ENCODE peak calls at places on chromosomes 11 and 22, in five cellular contexts. P is HCT116, Q is HepG2, E is K562, Y is H1. H is an unnamed sample.

GRCh38 chr11:64324692-64325469 is 7.0 kb downstream of the PRDX5 start:
- DNase-seq in P (no peak), Q (no peak), E (no peak), Y (no peak), H (no peak)

GRCh38 chr11:34565417-34566208 is 52.0 kb upstream of the ELF5 start:
- DNase-seq in P (peak; percentile 32), Q (peak; percentile 34), E (peak; percentile 52), Y (no peak), H (no peak)

GRCh38 chr11:114079406-114080072 is 20.0 kb downstream of the ZBTB16 start:
- DNase-seq in P (no peak), Q (no peak), E (no peak), Y (no peak), H (no peak)

GRCh38 chr11:638616-639323 is 1.7 kb downstream of the DRD4 start:
- DNase-seq in P (no peak), Q (no peak), E (no peak), Y (peak; percentile 63), H (no peak)

GRCh38 chr11:17852246-17852645 is 117.7 kb downstream of the KCNC1 start:
- DNase-seq in P (no peak), Q (no peak), E (no peak), Y (no peak), H (no peak)

GRCh38 chr11:119376197-119376847 is 5.2 kb downstream of the USP2 start:
- DNase-seq in P (no peak), Q (peak; percentile 88), E (no peak), Y (no peak), H (no peak)

GRCh38 chr11:1731451-1732059 is 18.8 kb downstream of the IFITM10 start:
- DNase-seq in P (no peak), Q (no peak), E (no peak), Y (no peak), H (no peak)

GRCh38 chr11:114060402-114061052 is 1.0 kb downstream of the ZBTB16 start:
- DNase-seq in P (no peak), Q (no peak), E (no peak), Y (peak; percentile 65), H (no peak)

GRCh38 chr11:100546714-100547113 is 140.4 kb upstream of the ARHGAP42 start:
- DNase-seq in P (peak; percentile 21), Q (no peak), E (no peak), Y (no peak), H (no peak)

GRCh38 chr11:212150-213100 is 4.9 kb downstream of the RIC8A start:
- DNase-seq in P (no peak), Q (no peak), E (no peak), Y (no peak), H (no peak)

GRCh38 chr11:102664001-102664752 is 39.0 kb upstream of the MMP20 start:
- DNase-seq in P (peak; percentile 13), Q (peak; percentile 7), E (peak; percentile 30), Y (no peak), H (no peak)

GRCh38 chr22:41417622-41418390 is 28.8 kb downstream of the TOB2 start:
- DNase-seq in P (no peak), Q (no peak), E (no peak), Y (no peak), H (no peak)

GRCh38 chr22:42639541-42640241 is 710 bp downstream of the ATP5MGL start:
- DNase-seq in P (no peak), Q (no peak), E (no peak), Y (no peak), H (no peak)

GRCh38 chr22:37166675-37167066 is 17.0 kb upstream of the IL2RB start:
- DNase-seq in P (no peak), Q (peak; percentile 42), E (peak; percentile 78), Y (peak; percentile 90), H (no peak)

GRCh38 chr11:121368504-121368903 is 75.9 kb downstream of the SC5D start:
- DNase-seq in P (no peak), Q (no peak), E (no peak), Y (no peak), H (peak; percentile 45)

GRCh38 chr22:41286639-41287091 is 678 bp upstream of the RANGAP1 start:
- DNase-seq in P (no peak), Q (peak; percentile 60), E (peak; percentile 56), Y (no peak), H (peak; percentile 39)

GRCh38 chr11:33329705-33330329 is 72.6 kb downstream of the HIPK3 start:
- DNase-seq in P (peak; percentile 48), Q (peak; percentile 50), E (peak; percentile 74), Y (no peak), H (no peak)

GRCh38 chr11:3841426-3842304 is 906 bp upstream of the RHOG start:
- DNase-seq in P (peak; percentile 68), Q (peak; percentile 79), E (peak; percentile 94), Y (no peak), H (peak; percentile 79)

GRCh38 chr11:32821517-32821916 is 8.2 kb upstream of the PRRG4 start:
- DNase-seq in P (no peak), Q (no peak), E (no peak), Y (no peak), H (no peak)

GRCh38 chr11:126764221-126764620 is 236.3 kb downstream of the KIRREL3 start:
- DNase-seq in P (no peak), Q (no peak), E (peak; percentile 9), Y (no peak), H (no peak)

GRCh38 chr11:64415286-64415685 is 56.3 kb downstream of the RPS6KA4 start:
- DNase-seq in P (no peak), Q (no peak), E (no peak), Y (no peak), H (no peak)

GRCh38 chr11:45918331-45918941 is 759 bp upstream of the PEX16 start:
- DNase-seq in P (no peak), Q (peak; percentile 63), E (peak; percentile 89), Y (peak; percentile 86), H (no peak)

GRCh38 chr11:34449013-34449412 is 10.3 kb downstream of the CAT start:
- DNase-seq in P (no peak), Q (no peak), E (no peak), Y (no peak), H (no peak)

GRCh38 chr11:26626346-26626745 is 54.3 kb upstream of the MUC15 start:
- DNase-seq in P (no peak), Q (no peak), E (no peak), Y (no peak), H (no peak)

GRCh38 chr11:30364139-30364875 is 41.4 kb downstream of the ARL14EP start:
- DNase-seq in P (no peak), Q (no peak), E (peak; percentile 49), Y (no peak), H (no peak)

GRCh38 chr11:121132211-121132976 is 31.4 kb downstream of the TECTA start:
- DNase-seq in P (peak; percentile 54), Q (no peak), E (no peak), Y (no peak), H (no peak)

DNA sequence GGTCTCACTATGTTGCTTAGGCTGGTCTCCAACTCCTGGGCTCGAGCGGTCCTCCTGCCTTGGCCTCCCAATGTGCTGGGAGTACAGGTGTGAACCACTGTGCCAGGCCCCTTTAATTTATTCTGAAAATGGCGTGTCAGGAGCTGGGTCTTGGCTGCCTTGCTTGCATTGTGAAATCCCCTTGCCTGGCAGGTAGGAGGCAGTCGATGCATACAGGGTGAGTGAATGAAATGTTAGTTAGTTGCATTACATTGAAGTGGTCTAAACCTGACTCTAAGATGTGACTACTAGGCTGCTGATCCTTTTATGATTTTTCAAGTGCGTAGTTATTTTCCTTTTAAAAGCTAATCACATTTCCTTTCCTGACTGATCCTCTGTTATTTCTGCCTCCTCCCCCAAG is 42.9 kb downstream of the PARVB start:
- DNase-seq in P (no peak), Q (no peak), E (no peak), Y (no peak), H (no peak)
- TF ChIP-seq SIN3A in P (no peak), Q (no peak), E (no peak), Y (no peak), H (no peak)

GRCh38 chr11:79768343-79768742 is 327.5 kb upstream of the TENM4 start:
- DNase-seq in P (no peak), Q (no peak), E (no peak), Y (no peak), H (no peak)
- TF ChIP-seq CEBPB in P (no peak), Q (no peak), E (no peak), Y (no peak), H (no peak)

DNA sequence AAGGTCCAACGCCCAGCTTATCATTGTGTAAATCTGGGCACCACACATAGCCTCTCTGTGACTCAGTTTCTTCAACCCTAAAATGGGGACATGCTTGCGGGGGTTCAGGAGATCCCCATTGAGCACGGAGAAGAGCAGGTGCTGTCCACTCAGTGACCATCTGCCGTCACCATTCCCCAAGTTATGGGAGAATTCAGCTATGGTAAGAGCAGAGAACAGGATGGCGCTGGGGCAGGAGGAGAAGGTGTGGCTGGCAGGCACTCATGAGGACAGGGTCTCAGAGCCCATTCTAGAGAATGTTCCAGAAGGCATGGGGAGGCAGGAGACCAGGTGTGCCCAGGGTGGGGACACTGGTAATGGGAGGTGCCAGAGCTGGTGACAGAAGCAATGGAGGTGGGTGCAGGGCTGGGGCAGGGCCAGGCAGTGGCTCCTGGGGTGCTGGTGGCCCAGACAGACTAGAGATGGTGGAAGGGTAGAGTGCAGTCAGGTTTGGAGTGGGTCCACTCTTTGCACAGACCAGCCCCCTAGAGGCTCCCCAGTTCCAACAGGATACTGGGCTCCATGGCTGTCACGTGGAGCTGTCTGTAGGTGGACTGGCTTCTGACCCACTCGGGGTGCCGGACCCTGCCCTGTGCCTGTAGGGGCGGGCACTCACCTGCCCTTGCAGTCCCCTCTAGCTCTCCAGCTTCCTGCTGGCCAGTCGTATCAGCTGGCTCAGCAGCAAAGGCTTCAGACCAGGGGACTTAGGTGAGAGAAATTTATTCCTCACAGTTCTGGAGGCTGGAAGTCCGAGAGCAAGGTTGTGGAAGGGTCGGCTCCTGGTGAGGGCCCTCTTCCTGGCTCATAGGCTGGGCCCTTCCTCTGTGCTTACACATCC is 84.7 kb downstream of the CDKN1C start:
- DNase-seq in P (no peak), Q (no peak), E (no peak), Y (peak; percentile 42), H (no peak)
- TF ChIP-seq SIN3A in P (no peak), Q (no peak), E (no peak), Y (no peak), H (no peak)

DNA sequence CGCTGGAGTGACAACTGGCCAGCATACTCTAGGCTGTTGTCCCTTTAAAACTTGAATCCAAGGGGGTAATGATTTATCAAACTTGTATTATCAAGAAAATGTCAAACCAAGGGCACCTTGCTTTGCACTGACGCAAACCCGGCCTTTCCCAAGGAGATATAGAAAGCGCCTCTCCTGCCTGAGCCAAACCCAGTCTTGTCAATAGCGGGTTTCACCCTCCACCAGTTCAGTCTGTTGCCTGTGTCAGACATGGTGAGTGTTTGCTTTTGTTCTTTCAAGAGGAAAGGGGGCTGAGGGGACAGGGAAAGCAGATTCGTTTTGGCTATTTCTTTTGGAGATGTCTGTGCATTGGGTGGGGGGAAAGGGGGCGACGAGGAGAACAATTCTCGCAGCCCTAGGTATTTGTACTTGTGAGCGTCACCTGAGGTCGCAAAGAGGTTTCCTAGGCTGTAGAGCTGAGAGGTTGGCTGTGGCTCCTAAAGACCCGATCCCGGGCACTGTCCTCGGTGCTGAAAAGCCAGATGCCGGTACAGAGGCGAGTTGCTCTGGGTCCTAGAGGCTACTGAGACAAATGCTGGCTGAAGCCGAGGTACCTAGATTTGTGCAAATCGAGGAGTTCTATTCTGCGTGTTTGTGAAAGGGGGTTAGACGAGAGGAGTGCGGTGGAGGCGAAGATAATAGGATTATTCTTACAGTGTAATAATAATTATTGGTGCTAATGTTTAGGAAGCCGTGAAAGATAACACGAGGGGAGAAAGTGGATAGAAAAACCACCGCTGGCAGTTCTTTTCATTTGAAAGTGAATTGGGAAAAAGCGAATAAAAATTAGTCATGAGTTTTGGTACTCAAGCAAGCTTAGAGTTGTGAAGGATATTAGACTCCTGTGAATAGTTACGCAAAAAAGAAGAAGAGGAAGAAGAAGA is at the start of gene SLC6A5:
- DNase-seq in P (no peak), Q (peak; percentile 25), E (peak; percentile 73), Y (peak; percentile 88), H (no peak)
- TF ChIP-seq CEBPB in P (no peak), Q (no peak), E (no peak), Y (no peak), H (no peak)